ENCODE peak calls at places on chromosomes 16 and 17, in nine cellular contexts. L, X, K, F, C, E, V, M and Y are unnamed samples.

GRCh38 chr16:67928561-67929364 is 2.9 kb downstream of the CTRL start:
- DNase-seq in L (peak; percentile 88), X (peak; percentile 80), K (peak; percentile 49), F (no peak), C (peak; percentile 52), E (peak; percentile 75), V (peak; percentile 39), M (peak; percentile 82), Y (peak; percentile 69)

GRCh38 chr17:21174719-21175118 is 39.2 kb downstream of the TMEM11 start:
- DNase-seq in L (no peak), X (no peak), K (peak; percentile 91), F (no peak), C (peak; percentile 28), E (no peak), V (no peak), M (peak; percentile 53), Y (peak; percentile 20)

GRCh38 chr16:17964196-17964595 is 372.3 kb downstream of the NPIPA8 start:
- DNase-seq in L (no peak), X (no peak), K (no peak), F (no peak), C (no peak), E (no peak), V (no peak), M (no peak), Y (no peak)

GRCh38 chr16:64132190-64132589 is 989.7 kb downstream of the CDH11 start:
- DNase-seq in L (no peak), X (peak; percentile 25), K (no peak), F (no peak), C (no peak), E (no peak), V (no peak), M (no peak), Y (no peak)

GRCh38 chr17:73414171-73414955 is 102.6 kb upstream of the CDC42EP4 start:
- DNase-seq in L (no peak), X (no peak), K (no peak), F (no peak), C (no peak), E (no peak), V (no peak), M (no peak), Y (no peak)

GRCh38 chr16:1499756-1500464 is 6.8 kb downstream of the TELO2 start:
- DNase-seq in L (no peak), X (no peak), K (no peak), F (no peak), C (no peak), E (no peak), V (no peak), M (no peak), Y (no peak)

GRCh38 chr17:39229274-39229913 is 3.6 kb upstream of the STAC2 start:
- DNase-seq in L (no peak), X (no peak), K (peak; percentile 58), F (peak; percentile 60), C (peak; percentile 79), E (no peak), V (no peak), M (no peak), Y (peak; percentile 77)

GRCh38 chr16:89256651-89257254 is 39.2 kb downstream of the ZNF778 start:
- DNase-seq in L (peak; percentile 86), X (no peak), K (peak; percentile 40), F (no peak), C (peak; percentile 65), E (peak; percentile 75), V (no peak), M (peak; percentile 84), Y (peak; percentile 47)

GRCh38 chr16:25614836-25615235 is 76.9 kb upstream of the HS3ST4 start:
- DNase-seq in L (no peak), X (no peak), K (no peak), F (no peak), C (no peak), E (no peak), V (no peak), M (no peak), Y (no peak)

GRCh38 chr17:37301288-37301687 is 74.5 kb upstream of the C17orf78 start:
- DNase-seq in L (no peak), X (no peak), K (peak; percentile 36), F (no peak), C (peak; percentile 72), E (no peak), V (no peak), M (no peak), Y (peak; percentile 39)

GRCh38 chr16:57526498-57526897 is 9.9 kb downstream of the CCDC102A start:
- DNase-seq in L (no peak), X (no peak), K (no peak), F (no peak), C (no peak), E (no peak), V (no peak), M (no peak), Y (no peak)

GRCh38 chr16:4994719-4995434 is 36.7 kb downstream of the SEC14L5 start:
- DNase-seq in L (no peak), X (no peak), K (peak; percentile 8), F (no peak), C (no peak), E (no peak), V (no peak), M (no peak), Y (no peak)

GRCh38 chr16:9042943-9043680 is 48.3 kb upstream of the HAPSTR1 start:
- DNase-seq in L (no peak), X (no peak), K (peak; percentile 82), F (no peak), C (peak; percentile 82), E (no peak), V (no peak), M (no peak), Y (peak; percentile 83)

GRCh38 chr16:13936596-13937081 is 16.7 kb downstream of the ERCC4 start:
- DNase-seq in L (no peak), X (no peak), K (peak; percentile 75), F (peak; percentile 48), C (peak; percentile 87), E (no peak), V (no peak), M (no peak), Y (peak; percentile 81)

GRCh38 chr16:31696968-31697743 is 169.5 kb downstream of the AHSP start:
- DNase-seq in L (no peak), X (peak; percentile 27), K (peak; percentile 53), F (no peak), C (peak; percentile 57), E (no peak), V (no peak), M (no peak), Y (peak; percentile 64)

GRCh38 chr16:69012906-69013305 is 92.5 kb upstream of the HAS3 start:
- DNase-seq in L (no peak), X (no peak), K (no peak), F (no peak), C (no peak), E (no peak), V (no peak), M (no peak), Y (no peak)

DNA sequence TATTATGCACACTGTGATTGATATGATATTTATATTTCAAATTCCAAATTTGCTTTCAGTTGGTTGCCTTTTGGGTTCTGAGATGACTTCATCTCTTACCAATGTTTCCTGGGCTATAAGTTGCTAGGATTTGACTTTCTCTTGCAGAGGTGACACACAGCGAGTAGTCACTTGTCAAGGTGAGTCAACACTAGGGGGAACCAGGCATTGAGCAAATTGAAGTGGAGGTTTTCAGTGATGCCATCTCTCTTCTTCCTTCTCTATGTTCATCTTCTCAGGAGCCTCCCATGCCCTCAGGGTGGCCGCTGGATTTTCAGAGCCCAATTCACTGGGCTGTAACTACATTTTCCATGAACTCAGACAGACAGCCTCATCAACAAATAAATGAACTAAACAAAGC is 6.0 kb upstream of the CPD start:
- DNase-seq in L (no peak), X (peak; percentile 20), K (peak; percentile 17), F (peak; percentile 91), C (peak; percentile 59), E (no peak), V (no peak), M (no peak), Y (no peak)
- TF ChIP-seq CTCF in L (no peak), X (peak; percentile 49), K (peak; percentile 1), F (no peak), C (no peak), E (no peak), V (peak; percentile 32), M (no peak), Y (no peak)

DNA sequence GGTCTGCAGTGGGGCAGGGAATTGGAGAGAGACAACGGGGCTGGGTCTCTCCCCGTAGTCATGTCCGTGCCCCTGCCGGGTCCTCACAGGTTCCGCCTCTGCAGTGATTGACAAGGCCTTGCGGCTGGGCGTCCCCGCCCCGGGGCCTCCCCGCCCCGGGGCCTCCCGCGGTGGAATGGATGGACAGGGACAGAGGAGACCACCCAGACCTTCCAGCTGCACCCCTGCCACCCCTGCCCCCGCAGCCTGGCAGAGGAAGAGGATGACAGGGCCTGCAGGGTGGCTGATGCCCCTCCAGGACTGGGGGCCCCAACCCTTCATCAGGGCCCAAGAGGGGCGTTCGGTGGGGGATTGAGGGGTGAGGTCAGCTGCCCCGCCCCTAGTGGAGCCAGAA is 216.4 kb upstream of the CIBAR2 start:
- DNase-seq in L (no peak), X (no peak), K (no peak), F (no peak), C (no peak), E (no peak), V (no peak), M (no peak), Y (no peak)
- H3K4me3 ChIP-seq in L (no peak overlapping the region), X (no peak overlapping the region), K (no peak overlapping the region), F (no peak overlapping the region), C (no peak overlapping the region), E (no peak overlapping the region), V (no peak overlapping the region), M (no peak overlapping the region), Y (no peak overlapping the region)

GRCh38 chr17:43324205-43324893 is 74.4 kb upstream of the ARL4D start:
- DNase-seq in L (no peak), X (peak; percentile 59), K (peak; percentile 32), F (no peak), C (no peak), E (no peak), V (peak; percentile 35), M (no peak), Y (no peak)
- TF ChIP-seq CTCF in L (no peak), X (peak; percentile 47), K (peak; percentile 35), F (no peak), C (no peak), E (no peak), V (peak; percentile 57), M (no peak), Y (peak; percentile 12)

GRCh38 chr17:1484060-1484535 is 8.4 kb downstream of the MYO1C start:
- DNase-seq in L (no peak), X (no peak), K (no peak), F (no peak), C (no peak), E (no peak), V (no peak), M (no peak), Y (no peak)
- H3K4me3 ChIP-seq in L (no peak overlapping the region), X (no peak overlapping the region), K (peak overlapping the region; percentile 84), F (no peak overlapping the region), C (no peak overlapping the region), E (peak overlapping the region; percentile 71), V (peak overlapping the region; percentile 78), M (peak overlapping the region; percentile 95), Y (no peak overlapping the region)